ENCODE peak calls at places on chromosome 2, in five cellular contexts. I, U, W, L and A are unnamed samples.

GRCh38 chr2:188495990-188496431 is 204.3 kb downstream of the GULP1 start:
- DNase-seq in I (no peak), U (peak; percentile 59), W (no peak), L (no peak), A (no peak)

GRCh38 chr2:120548627-120549026 is 187.0 kb upstream of the GLI2 start:
- DNase-seq in I (no peak), U (no peak), W (no peak), L (no peak), A (no peak)

GRCh38 chr2:40224321-40224720 is 227.6 kb downstream of the SLC8A1 start:
- DNase-seq in I (no peak), U (no peak), W (no peak), L (no peak), A (no peak)

GRCh38 chr2:200741468-200742202 is 70.1 kb upstream of the BZW1 start:
- DNase-seq in I (peak; percentile 53), U (peak; percentile 9), W (no peak), L (no peak), A (no peak)

GRCh38 chr2:471560-471959 is 183.7 kb upstream of the ALKAL2 start:
- DNase-seq in I (no peak), U (no peak), W (no peak), L (no peak), A (no peak)

GRCh38 chr2:201517094-201517493 is 65.6 kb downstream of the STRADB start:
- DNase-seq in I (no peak), U (peak; percentile 59), W (no peak), L (no peak), A (no peak)

GRCh38 chr2:39949131-39949530 is 170.1 kb upstream of the THUMPD2 start:
- DNase-seq in I (no peak), U (no peak), W (no peak), L (no peak), A (no peak)

GRCh38 chr2:19351499-19351898 is 6.9 kb downstream of the OSR1 start:
- DNase-seq in I (no peak), U (no peak), W (no peak), L (no peak), A (no peak)

GRCh38 chr2:185934232-185934631 is 195.6 kb downstream of the FSIP2 start:
- DNase-seq in I (no peak), U (no peak), W (no peak), L (no peak), A (no peak)

GRCh38 chr2:178485356-178485755 is 5.1 kb downstream of the PLEKHA3 start:
- DNase-seq in I (no peak), U (peak; percentile 77), W (no peak), L (no peak), A (no peak)

GRCh38 chr2:240384711-240385450 is 50.6 kb upstream of the GPC1 start:
- DNase-seq in I (peak; percentile 34), U (no peak), W (no peak), L (no peak), A (no peak)

GRCh38 chr2:48694143-48694542 is 61.4 kb downstream of the LHCGR start:
- DNase-seq in I (no peak), U (peak; percentile 55), W (no peak), L (no peak), A (no peak)

GRCh38 chr2:237354930-237355329 is 59.0 kb downstream of the COL6A3 start:
- DNase-seq in I (no peak), U (peak; percentile 74), W (no peak), L (no peak), A (no peak)

GRCh38 chr2:70992945-70993688 is 1.6 kb downstream of the TEX261 start:
- DNase-seq in I (no peak), U (no peak), W (no peak), L (no peak), A (no peak)

GRCh38 chr2:101063352-101063751 is 61.3 kb downstream of the RPL31 start:
- DNase-seq in I (no peak), U (peak; percentile 91), W (no peak), L (no peak), A (no peak)